ENCODE peak calls at places on chromosomes 7 and 10, in ten cellular contexts. V, N, X, Z, T, R, E, U, L and C are unnamed samples.

GRCh38 chr7:68888971-68889385 is 709.3 kb upstream of the AUTS2 start:
- DNase-seq in Z (no peak), L (no peak), X (no peak), E (no peak), N (no peak), U (no peak), T (no peak), V (no peak), R (no peak), C (no peak)

GRCh38 chr10:31299119-31299518 is 19.9 kb upstream of the ZEB1 start:
- DNase-seq in T (no peak), V (no peak), U (no peak), Z (no peak), L (peak), R (no peak), E (no peak), X (no peak), N (no peak), C (no peak)

GRCh38 chr7:87204933-87205332 is 14.6 kb downstream of the TMEM243 start:
- DNase-seq in V (no peak), E (no peak), T (no peak), R (no peak), N (no peak), L (no peak), U (no peak), X (no peak), Z (no peak), C (no peak)

GRCh38 chr10:132458595-132459251 is 61.7 kb downstream of the PWWP2B start:
- DNase-seq in T (peak), Z (peak), E (peak), N (peak), V (peak), L (no peak), R (no peak), X (peak), U (peak), C (peak)

GRCh38 chr7:36957620-36958019 is 233.3 kb upstream of the AOAH start:
- DNase-seq in L (no peak), N (no peak), E (no peak), R (no peak), Z (no peak), V (no peak), U (no peak), X (no peak), T (no peak), C (no peak)

GRCh38 chr7:98907570-98907969 is 29.2 kb downstream of the TRRAP start:
- DNase-seq in R (no peak), T (no peak), Z (no peak), N (no peak), L (no peak), X (no peak), E (no peak), U (no peak), V (peak), C (no peak)

GRCh38 chr7:91953618-91954017 is 13.0 kb downstream of the AKAP9 start:
- DNase-seq in U (no peak), X (no peak), Z (no peak), N (no peak), E (peak), R (no peak), T (no peak), L (no peak), V (no peak), C (no peak)

GRCh38 chr10:71222541-71223364 is 10.4 kb downstream of the UNC5B start:
- DNase-seq in N (peak), R (no peak), V (no peak), X (no peak), Z (no peak), E (no peak), U (no peak), T (no peak), L (no peak), C (peak)

GRCh38 chr7:22781230-22781711 is 41.4 kb downstream of the TOMM7 start:
- DNase-seq in E (peak), X (no peak), R (peak), U (no peak), N (no peak), L (no peak), V (no peak), T (no peak), Z (no peak), C (no peak)

GRCh38 chr10:22230331-22230833 is 12.6 kb upstream of the EBLN1 start:
- DNase-seq in E (peak), Z (no peak), N (no peak), L (no peak), X (peak), V (no peak), U (no peak), R (peak), T (no peak), C (no peak)

GRCh38 chr10:126122856-126123255 is 226.5 kb downstream of the FANK1 start:
- DNase-seq in X (no peak), E (no peak), U (no peak), Z (no peak), R (no peak), L (no peak), V (no peak), T (no peak), N (no peak), C (no peak)

GRCh38 chr7:143345428-143345900 is 17.0 kb downstream of the FAM131B start:
- DNase-seq in T (peak), X (no peak), N (no peak), Z (peak), E (no peak), L (peak), U (peak), V (peak), R (peak), C (peak)

GRCh38 chr7:150971242-150972048 is 6.7 kb downstream of the KCNH2 start:
- DNase-seq in X (no peak), E (no peak), R (no peak), N (no peak), V (no peak), Z (no peak), L (no peak), T (no peak), U (no peak), C (no peak)

GRCh38 chr7:127976056-127976455 is 55.2 kb downstream of the LRRC4 start:
- DNase-seq in E (no peak), X (no peak), R (no peak), Z (no peak), L (no peak), N (no peak), T (no peak), U (no peak), V (no peak), C (no peak)

GRCh38 chr7:149071641-149072437 is 18.7 kb downstream of the ZNF786 start:
- DNase-seq in V (peak), E (no peak), U (peak), N (no peak), T (peak), Z (no peak), R (no peak), L (no peak), X (no peak), C (peak)

GRCh38 chr10:64846706-64847105 is 1325.5 kb downstream of the REEP3 start:
- DNase-seq in T (no peak), R (no peak), L (no peak), N (no peak), U (no peak), V (no peak), E (no peak), Z (no peak), X (no peak), C (no peak)

GRCh38 chr7:91193141-91193540 is 71.1 kb upstream of the FZD1 start:
- DNase-seq in U (no peak), L (no peak), E (no peak), V (no peak), Z (no peak), X (no peak), N (no peak), R (no peak), T (no peak), C (no peak)

GRCh38 chr7:151080091-151080521 is 503 bp downstream of the FASTK start:
- DNase-seq in Z (no peak), R (no peak), T (no peak), L (no peak), U (no peak), E (no peak), N (no peak), X (no peak), V (no peak), C (no peak)

GRCh38 chr7:142954680-142955268 is 7.4 kb downstream of the KEL start:
- DNase-seq in V (no peak), R (no peak), L (no peak), E (no peak), X (no peak), T (no peak), U (no peak), Z (no peak), N (no peak), C (no peak)

GRCh38 chr10:102917314-102917961 is 656 bp upstream of the CNNM2 start:
- DNase-seq in R (peak), Z (peak), X (peak), L (peak), V (peak), N (peak), T (peak), E (peak), U (peak), C (peak)

GRCh38 chr10:78805176-78805575 is 263.6 kb upstream of the ZMIZ1 start:
- DNase-seq in Z (no peak), U (no peak), N (peak), R (peak), T (peak), L (peak), V (no peak), X (no peak), E (peak), C (no peak)

GRCh38 chr10:32149257-32149955 is 93.2 kb upstream of the KIF5B start:
- DNase-seq in Z (no peak), X (no peak), R (peak), E (peak), V (no peak), U (no peak), N (no peak), T (peak), L (peak), C (no peak)

GRCh38 chr10:124728830-124729661 is 15.1 kb downstream of the FAM53B start:
- DNase-seq in E (no peak), T (no peak), R (no peak), V (no peak), X (no peak), U (no peak), L (peak), Z (no peak), N (no peak), C (peak)

GRCh38 chr10:46523881-46524470 is 32.5 kb downstream of the GPRIN2 start:
- DNase-seq in R (peak), E (peak), T (peak), Z (no peak), N (no peak), U (no peak), V (peak), X (no peak), L (peak), C (peak)

GRCh38 chr7:44415047-44415446 is 75.4 kb downstream of the NUDCD3 start:
- DNase-seq in X (no peak), U (no peak), R (peak), E (peak), Z (no peak), L (peak), N (no peak), V (no peak), T (no peak), C (no peak)

GRCh38 chr7:7565746-7566650 is 686 bp upstream of the MIOS start:
- DNase-seq in L (peak), X (no peak), N (peak), R (peak), V (no peak), T (no peak), Z (no peak), E (peak), U (no peak), C (peak)

GRCh38 chr10:24346877-24347505 is 138.1 kb downstream of the KIAA1217 start:
- DNase-seq in X (no peak), R (no peak), Z (no peak), E (no peak), V (no peak), N (no peak), L (peak), T (no peak), U (no peak), C (no peak)

GRCh38 chr10:84693006-84693405 is 364.6 kb downstream of the CCSER2 start:
- DNase-seq in X (no peak), T (no peak), L (no peak), E (no peak), U (no peak), N (no peak), R (no peak), V (no peak), Z (no peak), C (no peak)

GRCh38 chr10:79320785-79321493 is 26.3 kb upstream of the PPIF start:
- DNase-seq in R (peak), L (peak), N (no peak), X (no peak), Z (no peak), V (no peak), E (peak), T (peak), U (no peak), C (no peak)

GRCh38 chr7:155755026-155755425 is 57.2 kb downstream of the SHH start:
- DNase-seq in X (no peak), Z (no peak), T (no peak), N (no peak), V (no peak), L (no peak), U (no peak), R (no peak), E (no peak), C (no peak)

GRCh38 chr10:92110039-92110794 is 180.7 kb downstream of the CPEB3 start:
- DNase-seq in R (no peak), V (no peak), T (no peak), L (no peak), N (no peak), E (no peak), Z (no peak), U (no peak), X (no peak), C (no peak)

GRCh38 chr10:62380002-62380401 is 5.8 kb downstream of the ZNF365 start:
- DNase-seq in X (no peak), V (no peak), U (no peak), E (peak), R (peak), N (no peak), Z (no peak), T (no peak), L (peak), C (no peak)

GRCh38 chr7:148058753-148059152 is 531.8 kb upstream of the C7orf33 start:
- DNase-seq in X (no peak), V (no peak), E (no peak), R (no peak), N (no peak), U (no peak), T (no peak), Z (no peak), L (no peak), C (no peak)

GRCh38 chr10:58266826-58267712 is 625 bp downstream of the IPMK start:
- DNase-seq in U (peak), Z (no peak), L (peak), T (peak), E (peak), X (no peak), N (peak), R (peak), V (peak), C (peak)

GRCh38 chr7:46764100-46764941 is 817.6 kb downstream of the TNS3 start:
- DNase-seq in L (peak), T (no peak), V (no peak), U (no peak), R (peak), X (no peak), N (peak), E (peak), Z (no peak), C (no peak)

GRCh38 chr7:103637080-103637479 is 191.1 kb upstream of the SLC26A5 start:
- DNase-seq in T (no peak), U (no peak), L (peak), R (peak), E (peak), Z (no peak), N (no peak), X (no peak), V (no peak), C (no peak)

GRCh38 chr10:67549390-67549789 is 146.6 kb downstream of the CTNNA3 start:
- DNase-seq in E (no peak), L (no peak), T (no peak), N (no peak), U (no peak), X (no peak), R (peak), Z (no peak), V (no peak), C (no peak)